ENCODE peak calls at places on chromosomes 12 and 14, in four cellular contexts. One of them, this sample, is unnamed.

GRCh38 chr12:124557518-124558223 is 9.7 kb downstream of the NCOR2 start:
- DNase-seq in HepG2: no peak
- DNase-seq in K562: no peak
- DNase-seq in H1: no peak
- DNase-seq in this sample: no peak

GRCh38 chr14:49139593-49139992 is 446.6 kb downstream of the RPS29 start:
- DNase-seq in HepG2: no peak
- DNase-seq in K562: no peak
- DNase-seq in H1: no peak
- DNase-seq in this sample: no peak

GRCh38 chr12:724194-724855 is 28.1 kb upstream of the WNK1 start:
- DNase-seq in HepG2: no peak
- DNase-seq in K562: no peak
- DNase-seq in H1: no peak
- DNase-seq in this sample: peak; percentile 27

GRCh38 chr12:42774238-42774637 is 184.7 kb upstream of the PRICKLE1 start:
- DNase-seq in HepG2: no peak
- DNase-seq in K562: no peak
- DNase-seq in H1: no peak
- DNase-seq in this sample: no peak

GRCh38 chr14:92832137-92832700 is 38.1 kb downstream of the GOLGA5 start:
- DNase-seq in HepG2: no peak
- DNase-seq in K562: no peak
- DNase-seq in H1: no peak
- DNase-seq in this sample: no peak

GRCh38 chr14:21680072-21680471 is 6.5 kb upstream of the OR4E1 start:
- DNase-seq in HepG2: no peak
- DNase-seq in K562: no peak
- DNase-seq in H1: no peak
- DNase-seq in this sample: no peak

GRCh38 chr12:70989232-70989631 is 68.7 kb upstream of the PTPRR start:
- DNase-seq in HepG2: no peak
- DNase-seq in K562: no peak
- DNase-seq in H1: no peak
- DNase-seq in this sample: no peak

GRCh38 chr14:71070169-71070568 is 162.9 kb downstream of the PCNX1 start:
- DNase-seq in HepG2: no peak
- DNase-seq in K562: no peak
- DNase-seq in H1: no peak
- DNase-seq in this sample: no peak

GRCh38 chr14:104293851-104294627 is 155.7 kb downstream of the KIF26A start:
- DNase-seq in HepG2: no peak
- DNase-seq in K562: no peak
- DNase-seq in H1: no peak
- DNase-seq in this sample: no peak

GRCh38 chr14:24607081-24607480 is 2.4 kb downstream of the GZMH start:
- DNase-seq in HepG2: no peak
- DNase-seq in K562: no peak
- DNase-seq in H1: no peak
- DNase-seq in this sample: no peak

GRCh38 chr12:62259311-62259992 is 752 bp upstream of the USP15 start:
- DNase-seq in HepG2: peak; percentile 37
- DNase-seq in K562: no peak
- DNase-seq in H1: no peak
- DNase-seq in this sample: no peak

GRCh38 chr12:119061208-119061796 is 80.0 kb downstream of the SRRM4 start:
- DNase-seq in HepG2: peak; percentile 27
- DNase-seq in K562: peak; percentile 41
- DNase-seq in H1: peak; percentile 46
- DNase-seq in this sample: no peak

DNA sequence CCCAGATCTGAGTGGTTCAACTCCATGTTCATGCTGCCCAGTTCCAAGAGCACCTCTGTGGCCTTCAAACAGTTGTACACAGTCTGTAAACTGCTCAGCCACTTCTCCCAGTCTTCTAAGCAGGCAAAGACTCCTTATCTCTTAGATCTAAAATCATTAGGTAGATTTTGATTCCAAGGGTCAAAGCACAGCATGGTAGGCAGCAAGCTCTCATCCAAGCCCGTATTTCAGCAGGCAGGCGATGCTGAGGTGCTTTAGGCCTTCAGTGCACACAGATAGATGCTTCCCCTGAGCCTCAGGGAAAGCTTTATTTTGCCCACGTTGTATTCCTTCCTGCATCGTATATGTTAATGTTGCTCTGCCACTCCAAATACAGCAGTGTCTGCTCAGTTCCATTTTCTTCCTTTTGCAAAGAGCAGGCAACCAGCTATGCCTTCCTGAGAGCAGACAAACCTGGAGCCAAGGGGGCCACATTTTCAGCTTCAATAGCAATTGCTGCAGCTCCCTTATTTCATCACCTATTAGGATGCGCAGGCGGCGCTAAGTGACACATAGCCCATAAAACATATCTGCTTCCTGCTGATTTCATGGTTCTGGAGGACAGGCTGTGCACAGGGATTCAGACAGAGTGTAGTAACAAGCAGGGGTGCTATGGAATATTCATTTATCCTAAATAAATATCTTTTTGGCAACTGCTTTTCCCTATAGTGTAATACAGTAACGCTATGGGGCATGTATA is 67.5 kb downstream of the ETV6 start:
- DNase-seq in HepG2: no peak
- DNase-seq in K562: no peak
- DNase-seq in H1: no peak
- DNase-seq in this sample: no peak
- TF ChIP-seq CEBPB in HepG2: no peak
- TF ChIP-seq CEBPB in K562: no peak
- TF ChIP-seq CEBPB in H1: no peak
- TF ChIP-seq CEBPB in this sample: no peak

GRCh38 chr12:76799362-76799761 is 35.4 kb downstream of the ZDHHC17 start:
- DNase-seq in HepG2: no peak
- DNase-seq in K562: no peak
- DNase-seq in H1: no peak
- DNase-seq in this sample: no peak
- TF ChIP-seq FOSL1 in HepG2: no peak
- TF ChIP-seq FOSL1 in K562: no peak
- TF ChIP-seq FOSL1 in H1: no peak
- TF ChIP-seq FOSL1 in this sample: no peak

GRCh38 chr12:3333991-3334391 is 157.0 kb upstream of the PRMT8 start:
- DNase-seq in HepG2: no peak
- DNase-seq in K562: no peak
- DNase-seq in H1: no peak
- DNase-seq in this sample: no peak

GRCh38 chr12:3332190-3332589 is 158.8 kb upstream of the PRMT8 start:
- DNase-seq in HepG2: no peak
- DNase-seq in K562: no peak
- DNase-seq in H1: no peak
- DNase-seq in this sample: no peak

GRCh38 chr12:3330976-3331375 is 160.0 kb upstream of the PRMT8 start:
- DNase-seq in HepG2: no peak
- DNase-seq in K562: no peak
- DNase-seq in H1: no peak
- DNase-seq in this sample: no peak

GRCh38 chr12:3335078-3335487 is 155.9 kb upstream of the PRMT8 start:
- DNase-seq in HepG2: peak; percentile 93
- DNase-seq in K562: no peak
- DNase-seq in H1: no peak
- DNase-seq in this sample: no peak

GRCh38 chr12:3333583-3333982 is 157.4 kb upstream of the PRMT8 start:
- DNase-seq in HepG2: peak; percentile 48
- DNase-seq in K562: peak; percentile 46
- DNase-seq in H1: peak; percentile 76
- DNase-seq in this sample: peak; percentile 38
- TF ChIP-seq CEBPB in HepG2: no peak
- TF ChIP-seq CEBPB in K562: no peak
- TF ChIP-seq CEBPB in H1: no peak
- TF ChIP-seq CEBPB in this sample: no peak

GRCh38 chr12:52821071-52821730 is 7.3 kb upstream of the KRT4 start:
- DNase-seq in HepG2: no peak
- DNase-seq in K562: no peak
- DNase-seq in H1: no peak
- DNase-seq in this sample: no peak

GRCh38 chr12:52819731-52820510 is 6.0 kb upstream of the KRT4 start:
- DNase-seq in HepG2: no peak
- DNase-seq in K562: no peak
- DNase-seq in H1: no peak
- DNase-seq in this sample: no peak

GRCh38 chr12:52819021-52819420 is 5.1 kb upstream of the KRT4 start:
- DNase-seq in HepG2: no peak
- DNase-seq in K562: no peak
- DNase-seq in H1: no peak
- DNase-seq in this sample: no peak

GRCh38 chr12:52821826-52822660 is 8.1 kb upstream of the KRT4 start:
- DNase-seq in HepG2: no peak
- DNase-seq in K562: no peak
- DNase-seq in H1: no peak
- DNase-seq in this sample: no peak

DNA sequence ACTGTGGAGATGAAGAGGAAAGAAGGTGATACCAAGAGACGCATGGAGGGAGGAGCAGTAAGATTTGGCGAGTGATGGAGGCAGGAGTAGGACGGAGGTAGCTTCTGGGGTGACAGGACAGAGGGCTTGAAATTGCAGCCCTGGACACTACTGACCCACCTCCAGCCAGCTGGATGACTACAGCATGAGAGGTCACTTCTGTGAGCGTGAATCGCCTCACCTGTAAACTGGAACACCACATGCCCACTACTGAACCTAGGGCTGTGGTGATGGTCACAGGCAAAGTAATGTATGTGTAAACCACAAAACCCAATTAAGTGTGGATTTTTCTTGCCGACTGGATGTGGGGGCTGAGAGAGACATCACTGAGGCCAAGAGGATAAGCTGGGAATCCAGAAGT is 6.6 kb upstream of the KRT4 start:
- DNase-seq in HepG2: no peak
- DNase-seq in K562: no peak
- DNase-seq in H1: no peak
- DNase-seq in this sample: no peak
- TF ChIP-seq FOSL1 in HepG2: no peak
- TF ChIP-seq FOSL1 in K562: no peak
- TF ChIP-seq FOSL1 in H1: no peak
- TF ChIP-seq FOSL1 in this sample: no peak

DNA sequence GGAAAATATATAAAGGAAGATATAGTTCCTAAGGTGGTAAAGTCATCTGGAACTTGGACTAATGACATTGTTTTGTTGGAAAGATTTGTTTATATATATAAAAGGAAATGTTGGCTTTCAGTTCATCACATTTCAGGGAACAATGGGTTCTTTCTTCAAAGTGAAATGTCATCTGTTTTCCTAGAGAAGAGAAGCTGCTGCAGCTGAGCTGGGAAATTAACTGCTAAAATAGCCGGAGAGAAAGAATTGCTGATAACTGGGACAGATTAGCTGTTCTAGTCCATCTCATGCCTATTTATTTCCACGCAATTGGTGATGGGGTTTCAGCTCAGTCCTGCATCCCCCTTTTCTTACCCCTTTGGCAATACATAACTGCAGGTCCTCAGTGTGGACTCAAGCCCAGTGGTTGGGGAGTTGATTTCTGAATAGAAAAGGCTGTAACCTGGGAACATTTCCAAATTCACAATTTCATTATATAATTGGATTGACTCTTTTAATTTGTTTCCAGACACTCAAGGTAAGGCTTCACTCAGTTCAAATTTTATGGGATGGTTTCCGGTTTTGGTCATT is 436.9 kb upstream of the TMEM132C start:
- DNase-seq in HepG2: no peak
- DNase-seq in K562: no peak
- DNase-seq in H1: no peak
- DNase-seq in this sample: no peak
- TF ChIP-seq CEBPB in HepG2: no peak
- TF ChIP-seq CEBPB in K562: no peak
- TF ChIP-seq CEBPB in H1: no peak
- TF ChIP-seq CEBPB in this sample: no peak

GRCh38 chr14:74015965-74016364 is 3.1 kb downstream of the ENTPD5 start:
- DNase-seq in HepG2: no peak
- DNase-seq in K562: no peak
- DNase-seq in H1: no peak
- DNase-seq in this sample: no peak

GRCh38 chr14:74019408-74019714 is 212 bp downstream of the BBOF1 start:
- DNase-seq in HepG2: no peak
- DNase-seq in K562: no peak
- DNase-seq in H1: no peak
- DNase-seq in this sample: no peak

GRCh38 chr14:74018704-74019407 is at the start of the genes BBOF1 and ENTPD5:
- DNase-seq in HepG2: peak; percentile 61
- DNase-seq in K562: peak; percentile 87
- DNase-seq in H1: peak; percentile 2
- DNase-seq in this sample: peak; percentile 55

GRCh38 chr14:74018029-74018703 is 922 bp downstream of the ENTPD5 start:
- DNase-seq in HepG2: peak; percentile 32
- DNase-seq in K562: no peak
- DNase-seq in H1: no peak
- DNase-seq in this sample: no peak

DNA sequence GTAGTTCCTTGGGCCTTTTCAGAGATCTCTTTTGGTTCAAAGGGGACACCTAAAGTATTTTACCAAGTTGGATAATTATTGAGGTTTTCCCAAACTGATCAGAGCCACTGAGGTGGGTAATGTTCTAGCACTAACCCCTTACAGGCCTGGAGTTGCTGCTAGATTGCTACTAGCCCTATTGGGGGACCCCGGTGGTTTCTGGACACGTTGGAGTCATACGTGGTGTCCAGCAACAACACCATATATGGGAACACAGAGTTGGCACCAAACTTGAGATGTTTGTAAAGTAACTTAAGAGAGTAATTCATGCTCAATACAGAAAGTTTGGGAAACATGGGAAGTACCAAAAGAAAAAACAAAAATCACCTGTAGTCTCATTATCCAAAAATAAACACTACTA is 594 bp downstream of the BBOF1 start:
- DNase-seq in HepG2: peak; percentile 23
- DNase-seq in K562: no peak
- DNase-seq in H1: no peak
- DNase-seq in this sample: no peak
- TF ChIP-seq FOSL1 in HepG2: no peak
- TF ChIP-seq FOSL1 in K562: no peak
- TF ChIP-seq FOSL1 in H1: no peak
- TF ChIP-seq FOSL1 in this sample: no peak

DNA sequence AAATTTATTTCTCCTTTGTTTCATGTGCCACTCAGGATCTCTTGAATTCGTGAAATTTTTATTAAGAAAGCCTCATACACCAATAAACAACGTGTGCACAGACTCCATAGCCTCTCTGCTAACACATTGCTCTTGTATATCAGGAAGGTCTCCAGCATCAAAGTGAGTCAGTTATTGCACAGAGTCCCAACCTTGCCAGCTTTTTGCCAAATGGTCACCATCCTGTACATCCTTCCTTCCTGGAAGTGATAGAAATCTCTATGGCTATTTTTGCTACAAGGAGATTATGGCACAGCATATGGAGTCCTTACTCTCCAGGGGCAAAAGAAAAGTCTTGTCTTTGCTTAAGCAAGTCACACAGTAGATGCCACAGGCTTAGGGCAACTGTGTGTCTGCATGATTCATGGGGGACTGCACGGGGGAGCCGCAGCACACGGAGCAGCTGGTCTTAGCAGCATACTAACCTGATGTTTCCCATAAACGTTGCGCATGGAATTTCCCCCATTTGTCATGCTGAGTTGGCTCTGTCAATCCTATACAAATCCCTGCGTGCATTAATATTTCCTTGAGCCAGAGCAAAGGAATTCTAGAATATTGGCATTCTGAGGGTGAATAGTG is 71.0 kb downstream of the SAMD4A start:
- DNase-seq in HepG2: no peak
- DNase-seq in K562: no peak
- DNase-seq in H1: no peak
- DNase-seq in this sample: no peak
- TF ChIP-seq CEBPB in HepG2: no peak
- TF ChIP-seq CEBPB in K562: no peak
- TF ChIP-seq CEBPB in H1: no peak
- TF ChIP-seq CEBPB in this sample: no peak

This sample was measured in HCT116.